ENCODE peak calls at places on chromosomes 3 and 15, in nine cellular contexts. Z is amniotic epithelial cell; J is activated CD8-positive, alpha-beta memory T cell treated with anti-CD3 and anti-CD28 coated beads for 24 hours; W is fibroblast of the aortic adventitia; M is MCF 10A; C is A673; R is suprapubic skin; A is NCI-H2081; B is AG04450. G is an unnamed sample.

GRCh38 chr15:64599716-64600115 is 139.3 kb downstream of the ZNF609 start:
- DNase-seq in M (peak), W (peak), Z (peak), B (no peak), J (no peak), A (no peak), R (no peak), C (no peak), G (no peak)

GRCh38 chr15:67762610-67763368 is 62.5 kb upstream of the SKOR1 start:
- DNase-seq in M (no peak), A (no peak), J (peak), W (no peak), B (no peak), C (no peak), R (no peak), Z (peak), G (peak)

GRCh38 chr3:112770026-112770626 is 76.5 kb downstream of the CD200R1L start:
- DNase-seq in R (no peak), C (peak), A (no peak), B (no peak), Z (peak), M (peak), J (no peak), W (peak), G (no peak)

GRCh38 chr3:62252614-62253147 is 120.7 kb downstream of the FEZF2 start:
- DNase-seq in J (no peak), C (no peak), A (no peak), R (no peak), M (no peak), Z (peak), W (peak), B (no peak), G (no peak)

GRCh38 chr3:17213102-17213501 is 328.3 kb downstream of the PLCL2 start:
- DNase-seq in B (no peak), A (no peak), Z (peak), R (no peak), J (no peak), M (peak), W (peak), C (no peak), G (no peak)

GRCh38 chr15:56659197-56659596 is 74.1 kb downstream of the ZNF280D start:
- DNase-seq in W (no peak), B (no peak), C (no peak), Z (no peak), R (no peak), J (no peak), M (no peak), A (no peak), G (no peak)

GRCh38 chr3:3015472-3016089 is 94.6 kb downstream of the IL5RA start:
- DNase-seq in M (peak), A (peak), W (peak), R (no peak), C (peak), Z (peak), J (no peak), B (no peak), G (no peak)

GRCh38 chr15:67120839-67121540 is 55.6 kb downstream of the SMAD3 start:
- DNase-seq in A (no peak), R (peak), C (peak), Z (peak), M (peak), W (peak), J (peak), B (peak), G (peak)

GRCh38 chr15:67792250-67792942 is 32.9 kb upstream of the SKOR1 start:
- DNase-seq in J (no peak), M (no peak), C (peak), R (no peak), B (no peak), Z (no peak), A (no peak), W (no peak), G (no peak)

GRCh38 chr3:94596141-94596540 is 533.3 kb downstream of the NSUN3 start:
- DNase-seq in B (no peak), W (no peak), C (no peak), J (no peak), A (no peak), M (no peak), R (no peak), Z (no peak), G (no peak)

GRCh38 chr3:139811331-139811730 is 123.7 kb upstream of the CLSTN2 start:
- DNase-seq in A (no peak), M (no peak), B (no peak), J (no peak), R (no peak), C (no peak), W (no peak), Z (no peak), G (no peak)

GRCh38 chr3:152664766-152665165 is 170.2 kb upstream of the P2RY1 start:
- DNase-seq in Z (no peak), W (no peak), M (no peak), C (no peak), R (no peak), A (no peak), J (no peak), B (no peak), G (no peak)

GRCh38 chr15:45637552-45638033 is 2.8 kb downstream of the SQOR start:
- DNase-seq in Z (peak), A (no peak), R (no peak), W (peak), C (peak), J (peak), M (peak), B (peak), G (peak)

GRCh38 chr3:16514021-16514700 is 662 bp upstream of the RFTN1 start:
- DNase-seq in B (no peak), C (no peak), A (no peak), Z (no peak), R (no peak), M (no peak), W (no peak), J (no peak), G (no peak)

GRCh38 chr15:40859206-40859851 is 14.7 kb downstream of the RHOV start:
- DNase-seq in M (peak), R (peak), B (peak), A (peak), Z (peak), C (peak), J (peak), W (peak), G (peak)

GRCh38 chr3:122676759-122677158 is 3.9 kb upstream of the PARP14 start:
- DNase-seq in M (peak), B (no peak), W (peak), J (no peak), C (no peak), R (no peak), Z (peak), A (no peak), G (no peak)